ENCODE peak calls at places on chromosomes 12 and 14, in five cellular contexts. N is A673, C is Panc1, Q is upper lobe of right lung, W is heart right ventricle. M is an unnamed sample.

GRCh38 chr12:19867151-19867550 is 427.9 kb downstream of the AEBP2 start:
- DNase-seq in N (no peak), C (no peak), Q (no peak), W (no peak), M (no peak)

GRCh38 chr14:63614964-63615363 is 26.7 kb downstream of the WDR89 start:
- DNase-seq in N (peak; percentile 37), C (no peak), Q (no peak), W (no peak), M (no peak)

GRCh38 chr12:16913832-16914490 is 308.0 kb upstream of the LMO3 start:
- DNase-seq in N (no peak), C (no peak), Q (no peak), W (no peak), M (peak; percentile 66)

GRCh38 chr12:68957273-68957672 is 24.3 kb upstream of the CPM start:
- DNase-seq in N (no peak), C (no peak), Q (no peak), W (no peak), M (no peak)

GRCh38 chr14:29240046-29240445 is 473.5 kb downstream of the FOXG1 start:
- DNase-seq in N (peak; percentile 86), C (no peak), Q (no peak), W (no peak), M (peak; percentile 60)

GRCh38 chr12:26319511-26319910 is 124.1 kb downstream of the SSPN start:
- DNase-seq in N (no peak), C (no peak), Q (peak; percentile 63), W (peak; percentile 55), M (peak; percentile 96)

GRCh38 chr14:57382283-57382682 is 8.1 kb upstream of the NAA30 start:
- DNase-seq in N (peak; percentile 43), C (no peak), Q (no peak), W (no peak), M (peak; percentile 82)

GRCh38 chr14:44505588-44505987 is 1.5 kb downstream of the FSCB start:
- DNase-seq in N (peak; percentile 30), C (no peak), Q (no peak), W (no peak), M (no peak)

GRCh38 chr14:81516941-81517797 is 16.5 kb downstream of the SEL1L start:
- DNase-seq in N (no peak), C (no peak), Q (no peak), W (peak; percentile 36), M (no peak)

GRCh38 chr12:123126294-123127144 is 24.4 kb downstream of the PITPNM2 start:
- DNase-seq in N (peak; percentile 67), C (peak; percentile 78), Q (no peak), W (no peak), M (peak; percentile 96)

GRCh38 chr12:27844427-27845090 is 64.5 kb upstream of the MANSC4 start:
- DNase-seq in N (no peak), C (no peak), Q (no peak), W (no peak), M (peak; percentile 44)

GRCh38 chr12:116381744-116382455 is 104.4 kb upstream of the MED13L start:
- DNase-seq in N (peak; percentile 85), C (no peak), Q (no peak), W (no peak), M (peak; percentile 77)

DNA sequence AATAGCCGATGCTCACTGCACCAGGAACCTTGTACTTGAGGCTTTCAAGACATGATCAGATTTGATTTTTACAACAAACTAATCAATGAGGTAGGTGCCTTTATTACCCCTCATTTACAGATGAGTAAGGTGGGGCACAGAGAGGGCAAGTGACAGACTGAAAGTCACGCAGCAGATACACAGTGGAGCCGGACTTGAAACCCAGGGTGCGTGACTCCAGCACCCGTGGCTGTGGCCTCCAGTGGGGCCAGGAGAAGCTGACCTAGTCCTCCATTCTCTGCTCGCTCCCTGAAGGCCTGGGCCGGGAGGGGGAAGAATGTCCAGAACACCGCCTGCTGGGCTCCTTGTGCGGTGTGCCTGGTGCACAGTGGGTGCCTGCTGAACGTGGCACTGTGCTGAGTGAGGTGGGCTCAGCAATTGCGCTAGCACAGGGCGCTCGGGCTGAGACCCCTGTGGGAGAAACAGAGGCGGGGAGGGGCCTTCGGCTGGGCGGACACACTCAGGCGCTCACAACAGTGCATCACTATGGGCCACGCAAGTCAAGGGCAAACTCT is 125.2 kb downstream of the CALM1 start:
- DNase-seq in N (no peak), C (no peak), Q (no peak), W (no peak), M (no peak)
- H3K27ac ChIP-seq in N (no peak overlapping the region), C (no peak overlapping the region), Q (no peak overlapping the region), W (peak overlapping the region; percentile 58), M (no peak overlapping the region)

GRCh38 chr14:49971156-49972141 is 78.6 kb downstream of the ARF6 start:
- DNase-seq in N (peak; percentile 31), C (no peak), Q (no peak), W (no peak), M (no peak)
- H3K4me1 ChIP-seq in N (peaks cover 30% of the 10 kb centered on the region), C (peaks cover 76% of the 10 kb centered on the region), Q (peaks cover 43% of the 10 kb centered on the region), W (peaks cover 50% of the 10 kb centered on the region), M (peaks cover 48% of the 10 kb centered on the region)

GRCh38 chr12:131159660-131160059 is 206.0 kb downstream of the ADGRD1 start:
- DNase-seq in N (peak; percentile 45), C (no peak), Q (no peak), W (no peak), M (no peak)
- TF ChIP-seq CTCF in N (peak; percentile 49), C (peak; percentile 47), Q (no peak), W (no peak), M (no peak)

GRCh38 chr12:124305136-124305535 is 10.2 kb downstream of the RFLNA start:
- DNase-seq in N (no peak), C (no peak), Q (no peak), W (no peak), M (no peak)

GRCh38 chr12:124305776-124306685 is 11.1 kb downstream of the RFLNA start:
- DNase-seq in N (no peak), C (no peak), Q (no peak), W (no peak), M (no peak)

GRCh38 chr12:124308741-124309140 is 13.8 kb downstream of the RFLNA start:
- DNase-seq in N (no peak), C (no peak), Q (no peak), W (no peak), M (no peak)

GRCh38 chr12:124307556-124307825 is 12.6 kb downstream of the RFLNA start:
- DNase-seq in N (no peak), C (no peak), Q (no peak), W (no peak), M (no peak)

DNA sequence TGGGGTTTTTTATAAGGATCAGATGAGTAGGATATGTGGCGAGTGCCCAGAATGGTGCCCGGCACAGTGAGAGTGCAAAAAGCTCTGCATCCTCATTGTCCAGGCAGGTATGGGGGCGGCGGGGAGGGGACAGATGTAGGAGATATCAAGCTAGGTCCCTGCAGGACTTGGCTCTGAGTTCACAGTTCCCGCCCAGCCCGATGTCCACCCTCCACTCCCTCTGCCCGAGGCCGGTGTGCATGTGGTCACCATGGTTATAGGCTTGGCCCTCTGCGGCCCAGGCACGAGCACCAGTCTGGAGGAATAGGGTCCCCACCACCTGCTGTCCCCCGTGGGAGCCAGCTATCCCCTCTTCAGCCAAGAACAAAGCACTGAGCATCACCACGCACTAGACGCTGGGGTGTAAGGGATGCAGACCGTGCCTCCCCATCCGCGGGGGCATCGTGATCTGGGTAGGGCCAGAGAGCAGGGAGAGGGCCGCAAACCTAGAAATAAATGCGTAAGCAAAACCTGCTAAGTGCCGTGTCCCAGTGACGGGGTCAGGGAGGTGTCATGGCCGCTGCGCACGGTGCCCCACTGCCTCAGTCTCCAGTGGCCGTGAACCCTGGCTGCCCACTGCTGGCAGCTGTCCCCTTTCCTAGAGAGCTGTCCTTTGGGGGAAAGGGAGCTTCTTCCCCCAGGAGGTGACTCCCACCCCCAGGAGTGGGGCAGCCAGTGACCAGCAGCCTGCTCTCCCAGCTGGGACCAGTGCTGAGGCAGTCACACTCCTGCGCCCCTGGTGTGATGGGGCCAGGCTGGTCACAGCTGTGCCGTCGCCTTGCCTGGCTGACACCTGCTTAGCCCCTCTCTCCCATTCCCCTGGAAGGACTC is 12.0 kb downstream of the RFLNA start:
- DNase-seq in N (no peak), C (no peak), Q (no peak), W (no peak), M (no peak)
- H3K27ac ChIP-seq in N (no peak overlapping the region), C (no peak overlapping the region), Q (no peak overlapping the region), W (no peak overlapping the region), M (no peak overlapping the region)

DNA sequence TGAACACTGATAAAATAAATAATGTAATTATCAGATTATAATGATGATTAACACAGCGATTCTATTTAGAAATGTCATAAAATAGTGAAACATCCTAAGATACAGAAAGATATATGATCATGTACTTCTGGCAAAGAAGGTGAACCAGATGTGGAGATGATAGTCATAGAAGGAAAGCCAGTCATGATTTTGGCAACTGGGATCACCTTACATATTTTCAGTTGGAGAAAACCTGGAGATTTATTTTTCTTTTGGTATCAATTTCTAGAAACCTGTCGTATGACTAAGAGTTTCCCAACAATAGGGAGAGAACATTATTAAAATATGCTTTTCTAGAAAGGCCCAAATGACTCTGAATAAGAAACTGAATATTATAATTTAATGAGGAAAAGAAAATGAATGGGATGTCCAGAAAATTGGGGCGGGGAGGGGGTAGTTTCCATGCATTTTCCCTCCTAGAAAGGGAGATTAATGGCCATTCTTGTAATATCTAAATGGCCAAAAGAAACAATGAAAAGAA is 396.4 kb downstream of the ZFP36L1 start:
- DNase-seq in N (no peak), C (no peak), Q (no peak), W (no peak), M (no peak)
- H3K4me1 ChIP-seq in N (peaks cover 6% of the 10 kb centered on the region), C (no peaks in the 10 kb centered on the region), Q (peaks cover 52% of the 10 kb centered on the region), W (peaks cover 91% of the 10 kb centered on the region), M (no peaks in the 10 kb centered on the region)

DNA sequence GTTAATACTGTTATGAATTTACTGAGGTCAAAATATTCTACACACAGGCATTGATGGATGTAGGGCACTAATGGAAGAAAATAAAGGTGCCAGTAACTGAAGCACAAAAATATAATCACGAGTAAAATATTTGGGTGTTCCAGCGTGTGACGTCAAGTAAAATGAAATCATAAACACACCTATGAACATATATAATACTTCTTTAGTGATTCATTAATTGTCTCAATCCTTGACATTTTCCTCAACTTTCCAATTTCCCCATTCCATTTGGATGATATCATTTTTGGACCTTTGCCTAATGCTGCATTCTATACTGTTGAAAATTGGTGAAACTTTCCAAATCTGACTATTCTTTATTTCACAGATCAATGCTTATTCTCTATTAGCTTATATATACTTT is 649.3 kb downstream of the GALC start:
- DNase-seq in N (no peak), C (no peak), Q (no peak), W (no peak), M (peak; percentile 53)
- TF ChIP-seq CTCF in N (no peak), C (no peak), Q (no peak), W (no peak), M (no peak)

GRCh38 chr12:70254846-70255245 is 11.6 kb downstream of the CNOT2 start:
- DNase-seq in N (no peak), C (no peak), Q (no peak), W (no peak), M (no peak)
- H3K27ac ChIP-seq in N (peak overlapping the region; percentile 71), C (no peak overlapping the region), Q (no peak overlapping the region), W (no peak overlapping the region), M (no peak overlapping the region)

GRCh38 chr14:79513446-79513845 is 697.9 kb downstream of the DIO2 start:
- DNase-seq in N (no peak), C (no peak), Q (no peak), W (no peak), M (no peak)
- H3K4me1 ChIP-seq in N (no peaks in the 10 kb centered on the region), C (no peaks in the 10 kb centered on the region), Q (no peaks in the 10 kb centered on the region), W (no peaks in the 10 kb centered on the region), M (peaks cover 12% of the 10 kb centered on the region)